ENCODE peak calls at places on chromosome 21, in five cellular contexts. S, Y, Z, W and N are unnamed samples.

GRCh38 chr21:14620152-14620551 is 74.0 kb upstream of the SAMSN1 start:
- DNase-seq in S (no peak), Y (no peak), Z (no peak), W (no peak), N (no peak)

GRCh38 chr21:26849428-26850115 is 4.4 kb upstream of the ADAMTS1 start:
- DNase-seq in S (no peak), Y (peak), Z (no peak), W (no peak), N (peak)

GRCh38 chr21:36790616-36791015 is 91.7 kb downstream of the SIM2 start:
- DNase-seq in S (no peak), Y (no peak), Z (no peak), W (no peak), N (no peak)

GRCh38 chr21:42340187-42340586 is 10.6 kb downstream of the TFF2 start:
- DNase-seq in S (no peak), Y (no peak), Z (no peak), W (no peak), N (no peak)

GRCh38 chr21:46564391-46564790 is 40.5 kb downstream of the S100B start:
- DNase-seq in S (no peak), Y (no peak), Z (no peak), W (no peak), N (peak)

GRCh38 chr21:41580758-41581554 is 73.0 kb upstream of the TMPRSS2 start:
- DNase-seq in S (no peak), Y (peak), Z (no peak), W (peak), N (no peak)

GRCh38 chr21:43361127-43361492 is 65.8 kb downstream of the SIK1 start:
- DNase-seq in S (no peak), Y (no peak), Z (no peak), W (no peak), N (peak)

GRCh38 chr21:42695324-42696025 is 42.1 kb downstream of the PDE9A start:
- DNase-seq in S (no peak), Y (no peak), Z (peak), W (no peak), N (peak)

GRCh38 chr21:36338975-36339374 is 19.0 kb downstream of the MORC3 start:
- DNase-seq in S (no peak), Y (no peak), Z (no peak), W (no peak), N (no peak)

GRCh38 chr21:36784942-36785341 is 86.0 kb downstream of the SIM2 start:
- DNase-seq in S (no peak), Y (peak), Z (no peak), W (no peak), N (no peak)

GRCh38 chr21:36654341-36654740 is 44.6 kb upstream of the SIM2 start:
- DNase-seq in S (no peak), Y (no peak), Z (no peak), W (no peak), N (no peak)

GRCh38 chr21:46409641-46410406 is 48.9 kb upstream of the DIP2A start:
- DNase-seq in S (no peak), Y (no peak), Z (no peak), W (no peak), N (no peak)

GRCh38 chr21:36929622-36930021 is 36.8 kb downstream of the HLCS start:
- DNase-seq in S (no peak), Y (peak), Z (no peak), W (peak), N (peak)

GRCh38 chr21:36263797-36264196 is 56.2 kb upstream of the MORC3 start:
- DNase-seq in S (no peak), Y (no peak), Z (no peak), W (no peak), N (no peak)

GRCh38 chr21:46208761-46209721 is 19.5 kb downstream of the LSS start:
- DNase-seq in S (no peak), Y (no peak), Z (no peak), W (no peak), N (no peak)

GRCh38 chr21:42038826-42039425 is 28.8 kb upstream of the ZBTB21 start:
- DNase-seq in S (no peak), Y (no peak), Z (no peak), W (peak), N (peak)

GRCh38 chr21:29376556-29376955 is 77.8 kb downstream of the BACH1 start:
- DNase-seq in S (peak), Y (peak), Z (peak), W (no peak), N (peak)

GRCh38 chr21:43311303-43311817 is 115.6 kb downstream of the SIK1 start:
- DNase-seq in S (no peak), Y (no peak), Z (no peak), W (peak), N (no peak)

GRCh38 chr21:41564871-41565281 is 56.9 kb upstream of the TMPRSS2 start:
- DNase-seq in S (no peak), Y (no peak), Z (no peak), W (no peak), N (peak)

GRCh38 chr21:42561742-42562141 is 48.1 kb downstream of the SLC37A1 start:
- DNase-seq in S (no peak), Y (no peak), Z (no peak), W (no peak), N (no peak)

GRCh38 chr21:33848252-33848953 is 67.2 kb downstream of the ATP5PO start:
- DNase-seq in S (no peak), Y (no peak), Z (no peak), W (no peak), N (no peak)

GRCh38 chr21:38229260-38229877 is 27.4 kb upstream of the KCNJ15 start:
- DNase-seq in S (no peak), Y (peak), Z (no peak), W (no peak), N (no peak)

GRCh38 chr21:43312751-43313169 is 114.2 kb downstream of the SIK1 start:
- DNase-seq in S (no peak), Y (no peak), Z (no peak), W (no peak), N (no peak)

GRCh38 chr21:26965567-26966359 is 1.1 kb downstream of the ADAMTS5 start:
- DNase-seq in S (no peak), Y (peak), Z (peak), W (no peak), N (peak)

GRCh38 chr21:20617130-20617529 is 381.1 kb upstream of the NCAM2 start:
- DNase-seq in S (no peak), Y (peak), Z (no peak), W (no peak), N (no peak)

GRCh38 chr21:34075099-34075425 is 1.7 kb downstream of the MRPS6 start:
- DNase-seq in S (no peak), Y (no peak), Z (no peak), W (no peak), N (no peak)

GRCh38 chr21:44456915-44457736 is 1.8 kb downstream of the LRRC3 start:
- DNase-seq in S (no peak), Y (no peak), Z (no peak), W (no peak), N (no peak)
- H3K4me3 ChIP-seq in S (no peak), Y (no peak), Z (no peak), W (no peak), N (no peak)

GRCh38 chr21:28280611-28281010 is 712.1 kb downstream of the LTN1 start:
- DNase-seq in S (no peak), Y (no peak), Z (no peak), W (no peak), N (no peak)

GRCh38 chr21:28283652-28284490 is 708.8 kb downstream of the LTN1 start:
- DNase-seq in S (no peak), Y (no peak), Z (peak), W (peak), N (peak)
- H3K4me3 ChIP-seq in S (no peak), Y (no peak), Z (no peak), W (no peak), N (no peak)

GRCh38 chr21:32245971-32246370 is 32.9 kb downstream of the MIS18A start:
- DNase-seq in S (no peak), Y (no peak), Z (no peak), W (no peak), N (no peak)

GRCh38 chr21:32237021-32237420 is 41.8 kb downstream of the MIS18A start:
- DNase-seq in S (no peak), Y (no peak), Z (no peak), W (no peak), N (peak)

GRCh38 chr21:32241434-32241785 is 37.4 kb downstream of the MIS18A start:
- DNase-seq in S (no peak), Y (no peak), Z (no peak), W (no peak), N (peak)

GRCh38 chr21:32238063-32238462 is 40.8 kb downstream of the MIS18A start:
- DNase-seq in S (no peak), Y (no peak), Z (no peak), W (no peak), N (no peak)

DNA sequence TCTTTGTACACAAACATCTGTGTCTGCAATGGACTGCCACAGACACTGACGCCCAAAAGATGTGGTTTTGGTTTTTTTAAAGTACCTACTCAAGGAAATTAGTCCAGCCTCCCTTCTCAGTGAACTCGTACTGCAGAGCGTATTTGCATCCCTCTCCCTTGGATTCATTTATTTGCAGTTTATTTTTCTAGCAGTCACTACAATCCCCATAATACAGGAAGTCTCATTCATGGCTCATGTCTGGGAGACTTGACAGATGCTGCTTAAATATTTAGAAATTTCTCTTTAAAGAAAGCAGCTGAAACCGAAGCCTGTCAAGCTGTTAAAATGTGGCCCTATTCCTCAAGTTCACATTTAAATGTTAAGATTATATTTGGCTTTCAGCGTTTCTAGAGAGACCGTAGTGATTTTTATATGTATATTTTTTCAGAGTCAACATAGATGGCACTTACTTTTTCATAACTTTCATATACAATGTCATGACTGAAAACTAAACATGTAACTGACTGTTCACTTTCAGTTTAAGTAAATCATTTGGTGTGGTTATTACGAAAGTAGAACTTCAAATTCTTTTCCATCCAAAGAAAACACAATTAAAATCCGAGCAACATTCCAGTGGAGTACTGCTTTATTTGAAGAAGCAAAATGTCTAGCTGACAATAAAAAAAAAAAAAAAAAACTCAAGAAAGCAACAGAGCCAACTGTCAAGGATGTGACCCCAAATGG is 38.0 kb downstream of the MIS18A start:
- DNase-seq in S (no peak), Y (no peak), Z (no peak), W (no peak), N (peak)
- H3K4me3 ChIP-seq in S (no peak), Y (no peak), Z (no peak), W (no peak), N (peak)

GRCh38 chr21:32413697-32414578 is 1.4 kb downstream of the EVA1C start:
- DNase-seq in S (no peak), Y (no peak), Z (peak), W (no peak), N (no peak)

GRCh38 chr21:32411366-32412161 is 942 bp upstream of the EVA1C start:
- DNase-seq in S (peak), Y (peak), Z (peak), W (peak), N (peak)

GRCh38 chr21:32412162-32412997 is at the start of gene EVA1C:
- DNase-seq in S (peak), Y (peak), Z (peak), W (peak), N (no peak)

GRCh38 chr21:32414579-32415358 is 2.3 kb downstream of the EVA1C start:
- DNase-seq in S (no peak), Y (peak), Z (no peak), W (no peak), N (no peak)

GRCh38 chr21:32412998-32413504 is 545 bp downstream of the EVA1C start:
- DNase-seq in S (no peak), Y (no peak), Z (peak), W (peak), N (no peak)
- H3K4me3 ChIP-seq in S (peak), Y (peak), Z (peak), W (peak), N (peak)

GRCh38 chr21:15732290-15732995 is 2.7 kb downstream of the USP25 start:
- DNase-seq in S (peak), Y (no peak), Z (no peak), W (no peak), N (peak)

GRCh38 chr21:15731243-15731613 is 1.4 kb downstream of the USP25 start:
- DNase-seq in S (peak), Y (no peak), Z (no peak), W (no peak), N (no peak)

GRCh38 chr21:15730484-15731242 is 881 bp downstream of the USP25 start:
- DNase-seq in S (no peak), Y (no peak), Z (no peak), W (peak), N (no peak)

GRCh38 chr21:15735409-15735808 is 5.6 kb downstream of the USP25 start:
- DNase-seq in S (no peak), Y (no peak), Z (no peak), W (no peak), N (no peak)

GRCh38 chr21:15732996-15733329 is 3.2 kb downstream of the USP25 start:
- DNase-seq in S (no peak), Y (no peak), Z (no peak), W (no peak), N (no peak)
- H3K4me3 ChIP-seq in S (peak), Y (no peak), Z (peak), W (no peak), N (peak)

GRCh38 chr21:39334611-39335010 is 14.3 kb downstream of the HMGN1 start:
- DNase-seq in S (no peak), Y (no peak), Z (no peak), W (no peak), N (no peak)

GRCh38 chr21:39340687-39341086 is 8.2 kb downstream of the HMGN1 start:
- DNase-seq in S (no peak), Y (no peak), Z (no peak), W (no peak), N (no peak)

GRCh38 chr21:39332175-39332574 is 16.7 kb downstream of the HMGN1 start:
- DNase-seq in S (no peak), Y (no peak), Z (no peak), W (no peak), N (no peak)

GRCh38 chr21:39341249-39341923 is 7.5 kb downstream of the HMGN1 start:
- DNase-seq in S (no peak), Y (no peak), Z (no peak), W (no peak), N (no peak)

DNA sequence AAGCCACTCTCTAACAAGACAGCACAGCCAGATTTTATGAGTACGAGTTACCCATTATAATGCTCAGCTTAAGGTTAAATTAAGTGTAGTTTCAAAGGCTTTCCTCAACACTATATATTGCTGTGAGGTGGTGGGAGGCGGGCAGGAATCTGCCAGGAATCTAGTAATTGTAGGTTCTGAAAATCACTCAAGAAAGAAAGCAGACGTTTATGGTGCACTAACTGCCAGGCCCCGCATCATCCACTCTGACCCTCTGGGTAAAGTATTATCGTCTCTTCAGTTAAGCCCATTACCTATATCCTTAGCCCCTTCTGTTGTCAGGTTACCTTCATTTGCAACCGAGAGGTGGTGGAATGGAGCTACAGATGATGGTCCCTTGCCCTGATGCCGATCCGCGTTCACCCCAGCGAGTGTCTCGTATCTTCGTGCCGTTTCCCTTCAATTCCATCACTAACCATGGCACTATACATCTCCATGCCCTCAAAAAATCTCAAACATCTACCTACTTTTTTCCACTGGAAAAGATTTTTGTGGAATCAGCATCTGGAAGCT is 12.4 kb downstream of the HMGN1 start:
- DNase-seq in S (no peak), Y (no peak), Z (no peak), W (no peak), N (no peak)
- H3K4me3 ChIP-seq in S (no peak), Y (no peak), Z (no peak), W (no peak), N (no peak)

GRCh38 chr21:45154511-45155508 is 80.4 kb downstream of the ADARB1 start:
- DNase-seq in S (peak), Y (no peak), Z (no peak), W (no peak), N (peak)

GRCh38 chr21:45151484-45152115 is 77.2 kb downstream of the ADARB1 start:
- DNase-seq in S (no peak), Y (peak), Z (no peak), W (no peak), N (no peak)

GRCh38 chr21:45153358-45154318 is 79.3 kb downstream of the ADARB1 start:
- DNase-seq in S (peak), Y (no peak), Z (no peak), W (no peak), N (peak)

GRCh38 chr21:45150630-45151265 is 76.4 kb downstream of the ADARB1 start:
- DNase-seq in S (no peak), Y (peak), Z (no peak), W (no peak), N (no peak)

DNA sequence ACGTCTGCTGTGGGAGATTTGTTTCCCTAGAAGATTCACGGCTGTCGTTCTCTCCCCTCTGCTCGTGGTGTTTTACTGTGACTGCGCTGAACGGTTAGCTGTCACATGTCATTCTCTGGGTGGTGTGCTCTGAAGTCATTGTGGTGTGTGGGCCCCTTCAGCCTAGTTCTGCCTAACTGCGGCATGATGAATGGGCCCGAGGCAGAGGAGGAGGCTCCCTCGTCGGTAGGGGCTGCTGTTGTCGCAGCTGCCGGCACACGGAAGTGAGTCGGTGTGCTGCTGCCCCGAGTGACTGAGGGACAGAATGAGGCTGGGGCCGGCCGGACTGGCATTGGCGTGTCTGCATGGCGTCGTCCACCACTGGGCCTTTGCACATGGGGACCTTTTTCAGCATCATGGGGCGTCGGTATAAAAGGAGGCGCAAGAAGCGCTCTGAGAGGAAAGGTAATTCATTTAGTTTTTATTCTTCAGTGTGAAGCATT is 77.9 kb downstream of the ADARB1 start:
- DNase-seq in S (peak), Y (peak), Z (no peak), W (no peak), N (no peak)
- H3K4me3 ChIP-seq in S (no peak), Y (no peak), Z (no peak), W (no peak), N (no peak)

GRCh38 chr21:35238119-35238518 is 189.0 kb upstream of the RUNX1 start:
- DNase-seq in S (no peak), Y (no peak), Z (no peak), W (no peak), N (no peak)

GRCh38 chr21:35236090-35236489 is 187.0 kb upstream of the RUNX1 start:
- DNase-seq in S (no peak), Y (no peak), Z (no peak), W (no peak), N (no peak)

GRCh38 chr21:35237287-35237686 is 188.2 kb upstream of the RUNX1 start:
- DNase-seq in S (peak), Y (no peak), Z (no peak), W (no peak), N (no peak)

GRCh38 chr21:35243171-35243570 is 194.1 kb upstream of the RUNX1 start:
- DNase-seq in S (no peak), Y (no peak), Z (no peak), W (no peak), N (no peak)

GRCh38 chr21:35239811-35240219 is 190.7 kb upstream of the RUNX1 start:
- DNase-seq in S (no peak), Y (peak), Z (no peak), W (no peak), N (no peak)
- H3K4me3 ChIP-seq in S (no peak), Y (no peak), Z (no peak), W (no peak), N (no peak)

GRCh38 chr21:45120975-45121374 is 46.6 kb downstream of the ADARB1 start:
- DNase-seq in S (no peak), Y (no peak), Z (peak), W (no peak), N (no peak)
- H3K4me3 ChIP-seq in S (no peak), Y (no peak), Z (no peak), W (no peak), N (no peak)